ENCODE peak calls at places on chromosomes 16 and 17, in eight cellular contexts. One of them, this sample, is unnamed. For H3K36me3, the result is how much of the 10 kb centered on the place peaks cover.

GRCh38 chr17:5630434-5630833 is 46.1 kb upstream of the NLRP1 start:
- DNase-seq in neuronal stem cell: no peak
- DNase-seq in adrenal gland: no peak
- DNase-seq in Peyer's patch: no peak
- DNase-seq in stomach: no peak
- DNase-seq in K562: no peak
- DNase-seq in PC-9: no peak
- DNase-seq in pancreas: no peak
- DNase-seq in this sample: no peak

GRCh38 chr16:4293822-4294457 is 21.1 kb upstream of the TFAP4 start:
- DNase-seq in adrenal gland: peak
- DNase-seq in PC-9: peak
- DNase-seq in K562: peak
- DNase-seq in pancreas: peak
- DNase-seq in neuronal stem cell: no peak
- DNase-seq in Peyer's patch: no peak
- DNase-seq in stomach: peak
- DNase-seq in this sample: no peak

GRCh38 chr17:31313982-31314787 is at the start of gene EVI2B:
- DNase-seq in neuronal stem cell: no peak
- DNase-seq in stomach: no peak
- DNase-seq in PC-9: peak
- DNase-seq in Peyer's patch: no peak
- DNase-seq in K562: peak
- DNase-seq in pancreas: no peak
- DNase-seq in adrenal gland: no peak
- DNase-seq in this sample: no peak

GRCh38 chr17:8488931-8489330 is 53.2 kb downstream of the NDEL1 start:
- DNase-seq in stomach: no peak
- DNase-seq in PC-9: no peak
- DNase-seq in pancreas: no peak
- DNase-seq in Peyer's patch: no peak
- DNase-seq in neuronal stem cell: no peak
- DNase-seq in K562: no peak
- DNase-seq in adrenal gland: peak
- DNase-seq in this sample: no peak

GRCh38 chr17:31390748-31391495 is 553 bp upstream of the RAB11FIP4 start:
- DNase-seq in neuronal stem cell: no peak
- DNase-seq in K562: no peak
- DNase-seq in Peyer's patch: peak
- DNase-seq in PC-9: no peak
- DNase-seq in stomach: peak
- DNase-seq in pancreas: no peak
- DNase-seq in adrenal gland: no peak
- DNase-seq in this sample: no peak

GRCh38 chr16:60073376-60073775 is 1339.3 kb upstream of the GOT2 start:
- DNase-seq in K562: no peak
- DNase-seq in stomach: no peak
- DNase-seq in pancreas: no peak
- DNase-seq in neuronal stem cell: no peak
- DNase-seq in PC-9: no peak
- DNase-seq in adrenal gland: no peak
- DNase-seq in Peyer's patch: no peak
- DNase-seq in this sample: no peak

GRCh38 chr17:28460901-28461300 is 12.5 kb upstream of the SLC13A2 start:
- DNase-seq in stomach: no peak
- DNase-seq in adrenal gland: no peak
- DNase-seq in PC-9: no peak
- DNase-seq in K562: no peak
- DNase-seq in neuronal stem cell: no peak
- DNase-seq in Peyer's patch: no peak
- DNase-seq in pancreas: no peak
- DNase-seq in this sample: no peak

GRCh38 chr17:48247603-48248002 is 140.0 kb downstream of the SNX11 start:
- DNase-seq in neuronal stem cell: no peak
- DNase-seq in K562: no peak
- DNase-seq in adrenal gland: no peak
- DNase-seq in PC-9: no peak
- DNase-seq in pancreas: no peak
- DNase-seq in stomach: no peak
- DNase-seq in Peyer's patch: no peak
- DNase-seq in this sample: no peak

GRCh38 chr16:70582280-70582978 is 58.8 kb downstream of the SF3B3 start:
- DNase-seq in Peyer's patch: no peak
- DNase-seq in neuronal stem cell: no peak
- DNase-seq in adrenal gland: no peak
- DNase-seq in PC-9: peak
- DNase-seq in K562: no peak
- DNase-seq in stomach: no peak
- DNase-seq in pancreas: no peak
- DNase-seq in this sample: no peak

GRCh38 chr16:48271728-48272127 is 24.4 kb upstream of the ABCC11 start:
- DNase-seq in Peyer's patch: no peak
- DNase-seq in K562: no peak
- DNase-seq in adrenal gland: no peak
- DNase-seq in neuronal stem cell: no peak
- DNase-seq in PC-9: no peak
- DNase-seq in pancreas: no peak
- DNase-seq in stomach: no peak
- DNase-seq in this sample: no peak

GRCh38 chr17:40086150-40087044 is 14.0 kb downstream of the NR1D1 start:
- DNase-seq in K562: peak
- DNase-seq in PC-9: no peak
- DNase-seq in neuronal stem cell: no peak
- DNase-seq in pancreas: no peak
- DNase-seq in Peyer's patch: peak
- DNase-seq in stomach: peak
- DNase-seq in adrenal gland: peak
- DNase-seq in this sample: peak

GRCh38 chr16:28863929-28864886 is 565 bp downstream of the SH2B1 start:
- DNase-seq in neuronal stem cell: no peak
- DNase-seq in Peyer's patch: peak
- DNase-seq in adrenal gland: peak
- DNase-seq in pancreas: no peak
- DNase-seq in PC-9: no peak
- DNase-seq in K562: peak
- DNase-seq in stomach: no peak
- DNase-seq in this sample: no peak

GRCh38 chr17:63552211-63552610 is 1.9 kb downstream of the DCAF7 start:
- DNase-seq in pancreas: no peak
- DNase-seq in stomach: peak
- DNase-seq in neuronal stem cell: no peak
- DNase-seq in PC-9: no peak
- DNase-seq in Peyer's patch: no peak
- DNase-seq in adrenal gland: no peak
- DNase-seq in K562: no peak
- DNase-seq in this sample: no peak

GRCh38 chr17:82502207-82502606 is 17.3 kb upstream of the FOXK2 start:
- DNase-seq in Peyer's patch: no peak
- DNase-seq in adrenal gland: no peak
- DNase-seq in pancreas: no peak
- DNase-seq in PC-9: no peak
- DNase-seq in stomach: no peak
- DNase-seq in neuronal stem cell: no peak
- DNase-seq in K562: no peak
- DNase-seq in this sample: no peak

GRCh38 chr17:83100853-83101391 is 21.5 kb downstream of the METRNL start:
- DNase-seq in pancreas: no peak
- DNase-seq in stomach: no peak
- DNase-seq in K562: no peak
- DNase-seq in adrenal gland: no peak
- DNase-seq in PC-9: no peak
- DNase-seq in Peyer's patch: peak
- DNase-seq in neuronal stem cell: no peak
- DNase-seq in this sample: no peak

GRCh38 chr16:88361775-88362174 is 21.0 kb upstream of the ZNF469 start:
- DNase-seq in PC-9: no peak
- DNase-seq in adrenal gland: no peak
- DNase-seq in pancreas: no peak
- DNase-seq in K562: no peak
- DNase-seq in neuronal stem cell: no peak
- DNase-seq in Peyer's patch: no peak
- DNase-seq in stomach: no peak
- DNase-seq in this sample: no peak

GRCh38 chr16:9103546-9103945 is 12.1 kb downstream of the HAPSTR1 start:
- DNase-seq in pancreas: no peak
- DNase-seq in K562: no peak
- DNase-seq in stomach: no peak
- DNase-seq in adrenal gland: no peak
- DNase-seq in Peyer's patch: no peak
- DNase-seq in neuronal stem cell: no peak
- DNase-seq in PC-9: no peak
- DNase-seq in this sample: no peak

GRCh38 chr16:9102943-9103342 is 11.5 kb downstream of the HAPSTR1 start:
- DNase-seq in neuronal stem cell: no peak
- DNase-seq in adrenal gland: no peak
- DNase-seq in stomach: no peak
- DNase-seq in PC-9: no peak
- DNase-seq in Peyer's patch: no peak
- DNase-seq in K562: no peak
- DNase-seq in pancreas: no peak
- DNase-seq in this sample: no peak

GRCh38 chr16:9105189-9105588 is 13.7 kb downstream of the HAPSTR1 start:
- DNase-seq in Peyer's patch: no peak
- DNase-seq in stomach: no peak
- DNase-seq in PC-9: no peak
- DNase-seq in K562: no peak
- DNase-seq in neuronal stem cell: no peak
- DNase-seq in pancreas: no peak
- DNase-seq in adrenal gland: no peak
- DNase-seq in this sample: no peak

GRCh38 chr16:9109255-9109654 is 17.8 kb downstream of the HAPSTR1 start:
- DNase-seq in stomach: no peak
- DNase-seq in K562: no peak
- DNase-seq in neuronal stem cell: no peak
- DNase-seq in pancreas: no peak
- DNase-seq in Peyer's patch: no peak
- DNase-seq in adrenal gland: no peak
- DNase-seq in PC-9: no peak
- DNase-seq in this sample: no peak

GRCh38 chr16:9107025-9107970 is 15.9 kb downstream of the HAPSTR1 start:
- DNase-seq in neuronal stem cell: no peak
- DNase-seq in PC-9: no peak
- DNase-seq in pancreas: no peak
- DNase-seq in K562: no peak
- DNase-seq in adrenal gland: no peak
- DNase-seq in Peyer's patch: no peak
- DNase-seq in stomach: no peak
- DNase-seq in this sample: no peak
- H3K36me3 ChIP-seq in neuronal stem cell: under half
- H3K36me3 ChIP-seq in PC-9: half or more
- H3K36me3 ChIP-seq in pancreas: under half
- H3K36me3 ChIP-seq in K562: half or more
- H3K36me3 ChIP-seq in adrenal gland: under half
- H3K36me3 ChIP-seq in Peyer's patch: under half
- H3K36me3 ChIP-seq in stomach: half or more
- H3K36me3 ChIP-seq in this sample: under half

DNA sequence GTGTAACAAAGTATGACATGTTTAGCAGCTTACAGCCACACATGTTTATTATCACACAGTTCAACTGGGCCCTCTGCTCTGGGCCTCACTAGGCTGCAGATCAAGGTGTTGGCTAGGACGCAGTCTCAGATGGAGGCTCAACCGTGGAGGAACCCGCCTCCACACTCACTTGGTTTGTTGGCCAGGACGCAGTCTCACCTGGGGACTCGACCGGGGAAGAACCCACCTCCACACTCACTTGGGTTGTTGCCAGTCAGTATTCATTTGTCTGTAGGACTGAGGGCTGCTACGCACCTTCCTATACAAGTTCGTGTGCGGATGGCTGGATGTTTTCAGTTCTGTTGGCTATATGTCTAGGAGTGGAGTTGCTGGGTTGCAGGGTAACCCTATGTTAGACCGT is 240.7 kb upstream of the CIBAR2 start:
- DNase-seq in PC-9: no peak
- DNase-seq in pancreas: no peak
- DNase-seq in adrenal gland: no peak
- DNase-seq in stomach: no peak
- DNase-seq in neuronal stem cell: no peak
- DNase-seq in K562: no peak
- DNase-seq in Peyer's patch: no peak
- DNase-seq in this sample: no peak
- H3K36me3 ChIP-seq in PC-9: under half
- H3K36me3 ChIP-seq in pancreas: under half
- H3K36me3 ChIP-seq in adrenal gland: under half
- H3K36me3 ChIP-seq in stomach: under half
- H3K36me3 ChIP-seq in neuronal stem cell: under half
- H3K36me3 ChIP-seq in K562: under half
- H3K36me3 ChIP-seq in Peyer's patch: under half
- H3K36me3 ChIP-seq in this sample: under half

GRCh38 chr16:19689342-19689741 is 28.7 kb downstream of the KNOP1 start:
- DNase-seq in PC-9: no peak
- DNase-seq in pancreas: no peak
- DNase-seq in K562: no peak
- DNase-seq in stomach: no peak
- DNase-seq in neuronal stem cell: no peak
- DNase-seq in Peyer's patch: no peak
- DNase-seq in adrenal gland: no peak
- DNase-seq in this sample: no peak
- H3K36me3 ChIP-seq in PC-9: under half
- H3K36me3 ChIP-seq in pancreas: under half
- H3K36me3 ChIP-seq in K562: under half
- H3K36me3 ChIP-seq in stomach: half or more
- H3K36me3 ChIP-seq in neuronal stem cell: under half
- H3K36me3 ChIP-seq in Peyer's patch: under half
- H3K36me3 ChIP-seq in adrenal gland: under half
- H3K36me3 ChIP-seq in this sample: under half

GRCh38 chr16:15608398-15609285 is 34.3 kb downstream of the MARF1 start:
- DNase-seq in adrenal gland: no peak
- DNase-seq in Peyer's patch: no peak
- DNase-seq in PC-9: peak
- DNase-seq in stomach: no peak
- DNase-seq in neuronal stem cell: no peak
- DNase-seq in pancreas: no peak
- DNase-seq in K562: no peak
- DNase-seq in this sample: no peak

GRCh38 chr16:15607700-15608396 is 35.1 kb downstream of the MARF1 start:
- DNase-seq in adrenal gland: peak
- DNase-seq in K562: no peak
- DNase-seq in Peyer's patch: no peak
- DNase-seq in PC-9: peak
- DNase-seq in stomach: no peak
- DNase-seq in neuronal stem cell: no peak
- DNase-seq in pancreas: no peak
- DNase-seq in this sample: no peak

GRCh38 chr16:15609286-15609649 is 33.7 kb downstream of the MARF1 start:
- DNase-seq in adrenal gland: no peak
- DNase-seq in K562: no peak
- DNase-seq in PC-9: no peak
- DNase-seq in neuronal stem cell: no peak
- DNase-seq in stomach: no peak
- DNase-seq in pancreas: no peak
- DNase-seq in Peyer's patch: no peak
- DNase-seq in this sample: no peak

GRCh38 chr16:15611610-15612009 is 31.3 kb downstream of the MARF1 start:
- DNase-seq in PC-9: no peak
- DNase-seq in adrenal gland: no peak
- DNase-seq in Peyer's patch: no peak
- DNase-seq in stomach: no peak
- DNase-seq in pancreas: no peak
- DNase-seq in K562: no peak
- DNase-seq in neuronal stem cell: no peak
- DNase-seq in this sample: no peak

GRCh38 chr16:15610369-15610871 is 32.5 kb downstream of the MARF1 start:
- DNase-seq in stomach: no peak
- DNase-seq in neuronal stem cell: no peak
- DNase-seq in K562: no peak
- DNase-seq in pancreas: no peak
- DNase-seq in Peyer's patch: no peak
- DNase-seq in PC-9: no peak
- DNase-seq in adrenal gland: no peak
- DNase-seq in this sample: no peak
- H3K36me3 ChIP-seq in stomach: half or more
- H3K36me3 ChIP-seq in neuronal stem cell: under half
- H3K36me3 ChIP-seq in K562: half or more
- H3K36me3 ChIP-seq in pancreas: under half
- H3K36me3 ChIP-seq in Peyer's patch: under half
- H3K36me3 ChIP-seq in PC-9: half or more
- H3K36me3 ChIP-seq in adrenal gland: under half
- H3K36me3 ChIP-seq in this sample: half or more

This sample was measured in CD8-positive, alpha-beta T cell.